ENCODE peak calls at places on chromosome 5, in four cellular contexts. One of them, this sample, is unnamed.

GRCh38 chr5:39518516-39518915 is 93.7 kb upstream of the DAB2 start:
- DNase-seq in transverse colon: no peak
- DNase-seq in SK-N-SH: no peak
- DNase-seq in ovary: no peak
- DNase-seq in this sample: no peak

GRCh38 chr5:180563994-180564393 is 27.3 kb downstream of the SCGB3A1 start:
- DNase-seq in transverse colon: no peak
- DNase-seq in SK-N-SH: no peak
- DNase-seq in ovary: no peak
- DNase-seq in this sample: no peak

GRCh38 chr5:55226934-55227737 is at the start of gene MCIDAS:
- DNase-seq in transverse colon: peak; percentile 72
- DNase-seq in SK-N-SH: peak; percentile 77
- DNase-seq in ovary: no peak
- DNase-seq in this sample: no peak

GRCh38 chr5:171826132-171826531 is 40.5 kb downstream of the SMIM23 start:
- DNase-seq in transverse colon: no peak
- DNase-seq in SK-N-SH: no peak
- DNase-seq in ovary: no peak
- DNase-seq in this sample: no peak

GRCh38 chr5:149419532-149420485 is 40.7 kb upstream of the IL17B start:
- DNase-seq in transverse colon: no peak
- DNase-seq in SK-N-SH: no peak
- DNase-seq in ovary: no peak
- DNase-seq in this sample: no peak

GRCh38 chr5:52743970-52744369 is 43.7 kb upstream of the ITGA1 start:
- DNase-seq in transverse colon: no peak
- DNase-seq in SK-N-SH: no peak
- DNase-seq in ovary: no peak
- DNase-seq in this sample: no peak

GRCh38 chr5:79849061-79849460 is 142.0 kb downstream of the MTX3 start:
- DNase-seq in transverse colon: no peak
- DNase-seq in SK-N-SH: no peak
- DNase-seq in ovary: no peak
- DNase-seq in this sample: no peak

GRCh38 chr5:14267166-14267838 is 124.2 kb downstream of the TRIO start:
- DNase-seq in transverse colon: no peak
- DNase-seq in SK-N-SH: no peak
- DNase-seq in ovary: no peak
- DNase-seq in this sample: no peak

GRCh38 chr5:132469380-132470372 is 20.9 kb downstream of the IRF1 start:
- DNase-seq in transverse colon: peak; percentile 8
- DNase-seq in SK-N-SH: no peak
- DNase-seq in ovary: no peak
- DNase-seq in this sample: peak; percentile 54

GRCh38 chr5:172097356-172097755 is 90.7 kb downstream of the STK10 start:
- DNase-seq in transverse colon: no peak
- DNase-seq in SK-N-SH: no peak
- DNase-seq in ovary: no peak
- DNase-seq in this sample: no peak

GRCh38 chr5:56876325-56876724 is 33.1 kb upstream of the SETD9 start:
- DNase-seq in transverse colon: no peak
- DNase-seq in SK-N-SH: no peak
- DNase-seq in ovary: no peak
- DNase-seq in this sample: no peak

GRCh38 chr5:65742565-65743231 is 20.7 kb downstream of the NLN start:
- DNase-seq in transverse colon: no peak
- DNase-seq in SK-N-SH: peak; percentile 51
- DNase-seq in ovary: no peak
- DNase-seq in this sample: no peak

GRCh38 chr5:89117131-89117644 is 234.2 kb upstream of the MEF2C start:
- DNase-seq in transverse colon: peak; percentile 57
- DNase-seq in SK-N-SH: no peak
- DNase-seq in ovary: no peak
- DNase-seq in this sample: no peak

GRCh38 chr5:81601912-81602311 is 149.0 kb downstream of the SSBP2 start:
- DNase-seq in transverse colon: no peak
- DNase-seq in SK-N-SH: no peak
- DNase-seq in ovary: no peak
- DNase-seq in this sample: no peak

GRCh38 chr5:91052977-91053732 is 330.0 kb downstream of the ARRDC3 start:
- DNase-seq in transverse colon: no peak
- DNase-seq in SK-N-SH: no peak
- DNase-seq in ovary: no peak
- DNase-seq in this sample: no peak

GRCh38 chr5:139650031-139650688 is 2.0 kb downstream of the CXXC5 start:
- DNase-seq in transverse colon: peak; percentile 55
- DNase-seq in SK-N-SH: no peak
- DNase-seq in ovary: peak; percentile 25
- DNase-seq in this sample: peak; percentile 75

GRCh38 chr5:136528481-136528880 is 163.1 kb upstream of the TRPC7 start:
- DNase-seq in transverse colon: no peak
- DNase-seq in SK-N-SH: no peak
- DNase-seq in ovary: no peak
- DNase-seq in this sample: no peak

GRCh38 chr5:9524941-9525340 is 20.9 kb downstream of the SEMA5A start:
- DNase-seq in transverse colon: no peak
- DNase-seq in SK-N-SH: no peak
- DNase-seq in ovary: no peak
- DNase-seq in this sample: no peak

GRCh38 chr5:4584982-4585381 is 555.1 kb upstream of the ADAMTS16 start:
- DNase-seq in transverse colon: no peak
- DNase-seq in SK-N-SH: no peak
- DNase-seq in ovary: no peak
- DNase-seq in this sample: no peak

GRCh38 chr5:3601060-3601710 is 5.6 kb downstream of the IRX1 start:
- DNase-seq in transverse colon: no peak
- DNase-seq in SK-N-SH: no peak
- DNase-seq in ovary: no peak
- DNase-seq in this sample: no peak

GRCh38 chr5:17396247-17396646 is 101.8 kb upstream of the TAF11L2 start:
- DNase-seq in transverse colon: no peak
- DNase-seq in SK-N-SH: no peak
- DNase-seq in ovary: no peak
- DNase-seq in this sample: no peak

GRCh38 chr5:112492291-112492690 is 73.2 kb upstream of the EPB41L4A start:
- DNase-seq in transverse colon: peak; percentile 45
- DNase-seq in SK-N-SH: peak; percentile 52
- DNase-seq in ovary: no peak
- DNase-seq in this sample: no peak

GRCh38 chr5:149345892-149346222 is 558 bp downstream of the GRPEL2 start:
- DNase-seq in transverse colon: no peak
- DNase-seq in SK-N-SH: no peak
- DNase-seq in ovary: no peak
- DNase-seq in this sample: no peak

GRCh38 chr5:95963650-95964410 is 2.2 kb upstream of the ELL2 start:
- DNase-seq in transverse colon: no peak
- DNase-seq in SK-N-SH: no peak
- DNase-seq in ovary: no peak
- DNase-seq in this sample: no peak

GRCh38 chr5:118889165-118889564 is 99.2 kb downstream of the DTWD2 start:
- DNase-seq in transverse colon: no peak
- DNase-seq in SK-N-SH: no peak
- DNase-seq in ovary: no peak
- DNase-seq in this sample: no peak

GRCh38 chr5:34030058-34030457 is 13.0 kb downstream of the C1QTNF3 start:
- DNase-seq in transverse colon: no peak
- DNase-seq in SK-N-SH: no peak
- DNase-seq in ovary: no peak
- DNase-seq in this sample: no peak

GRCh38 chr5:10036136-10036535 is 213.6 kb downstream of the ATPSCKMT start:
- DNase-seq in transverse colon: no peak
- DNase-seq in SK-N-SH: no peak
- DNase-seq in ovary: no peak
- DNase-seq in this sample: no peak

GRCh38 chr5:143636951-143637528 is 174.9 kb upstream of the HMHB1 start:
- DNase-seq in transverse colon: no peak
- DNase-seq in SK-N-SH: no peak
- DNase-seq in ovary: no peak
- DNase-seq in this sample: no peak

GRCh38 chr5:121913397-121913796 is 48.4 kb upstream of the SRFBP1 start:
- DNase-seq in transverse colon: no peak
- DNase-seq in SK-N-SH: no peak
- DNase-seq in ovary: no peak
- DNase-seq in this sample: no peak

GRCh38 chr5:118557103-118557805 is 431.1 kb downstream of the DTWD2 start:
- DNase-seq in transverse colon: no peak
- DNase-seq in SK-N-SH: no peak
- DNase-seq in ovary: no peak
- DNase-seq in this sample: no peak

GRCh38 chr5:14369780-14370179 is 211.8 kb upstream of the OTULINL start:
- DNase-seq in transverse colon: no peak
- DNase-seq in SK-N-SH: no peak
- DNase-seq in ovary: no peak
- DNase-seq in this sample: no peak

GRCh38 chr5:72937517-72938061 is 18.3 kb upstream of the FCHO2 start:
- DNase-seq in transverse colon: no peak
- DNase-seq in SK-N-SH: no peak
- DNase-seq in ovary: no peak
- DNase-seq in this sample: no peak

GRCh38 chr5:155260798-155261197 is 247.2 kb downstream of the KIF4B start:
- DNase-seq in transverse colon: no peak
- DNase-seq in SK-N-SH: peak; percentile 43
- DNase-seq in ovary: no peak
- DNase-seq in this sample: no peak

GRCh38 chr5:173534031-173534430 is 82.4 kb downstream of the BOD1 start:
- DNase-seq in transverse colon: no peak
- DNase-seq in SK-N-SH: no peak
- DNase-seq in ovary: no peak
- DNase-seq in this sample: no peak

GRCh38 chr5:126837907-126838539 is 61.1 kb downstream of the LMNB1 start:
- DNase-seq in transverse colon: no peak
- DNase-seq in SK-N-SH: no peak
- DNase-seq in ovary: no peak
- DNase-seq in this sample: no peak

GRCh38 chr5:111668713-111669112 is 88.3 kb downstream of the NREP start:
- DNase-seq in transverse colon: no peak
- DNase-seq in SK-N-SH: peak; percentile 27
- DNase-seq in ovary: no peak
- DNase-seq in this sample: no peak

GRCh38 chr5:171667341-171668096 is 118.1 kb upstream of the SMIM23 start:
- DNase-seq in transverse colon: no peak
- DNase-seq in SK-N-SH: peak; percentile 44
- DNase-seq in ovary: no peak
- DNase-seq in this sample: peak; percentile 79

DNA sequence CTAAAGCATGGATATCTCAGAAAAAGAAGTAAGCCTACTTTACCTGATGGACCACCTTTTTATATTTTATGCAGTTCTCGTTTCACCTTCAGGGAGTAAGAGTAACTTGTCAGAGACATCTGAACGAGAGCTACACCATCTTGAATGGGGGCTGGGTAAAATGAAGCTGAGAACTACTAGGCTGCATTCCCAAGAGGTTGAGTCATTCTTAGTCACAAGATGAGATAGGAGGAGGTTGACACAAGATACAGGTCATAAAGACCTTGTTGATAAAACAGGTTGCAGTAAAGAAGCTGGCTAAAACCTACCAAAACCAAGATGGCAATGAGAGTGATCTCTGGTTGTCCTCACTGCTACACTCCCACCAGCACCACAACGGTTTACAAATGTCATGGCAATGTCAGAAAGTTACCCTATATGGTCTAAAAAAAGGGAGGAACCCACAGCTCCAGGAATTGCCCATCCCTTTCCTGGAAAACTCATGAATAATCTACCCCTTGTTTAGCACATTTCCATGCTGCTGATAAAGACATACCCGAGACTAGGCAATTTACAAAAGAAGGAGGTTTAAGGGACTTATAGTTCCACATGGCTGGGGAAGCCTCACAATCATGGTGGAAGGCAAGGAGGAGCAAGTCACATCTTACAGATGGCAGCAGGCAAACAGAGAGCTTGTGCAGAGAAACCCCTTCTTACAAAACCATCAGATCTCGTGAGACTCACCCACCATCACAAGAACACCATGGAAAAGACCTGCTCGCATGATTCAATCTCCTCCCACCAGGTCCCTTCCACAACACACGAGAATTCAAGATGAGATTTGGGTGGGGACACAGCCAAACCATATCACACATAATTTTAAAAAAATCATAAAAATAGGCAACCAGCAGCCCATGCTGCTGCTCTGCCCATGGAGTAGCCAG is 62.5 kb downstream of the GIN1 start:
- DNase-seq in transverse colon: no peak
- DNase-seq in SK-N-SH: no peak
- DNase-seq in ovary: no peak
- DNase-seq in this sample: no peak
- TF ChIP-seq EP300 in transverse colon: no peak
- TF ChIP-seq EP300 in SK-N-SH: no peak
- TF ChIP-seq EP300 in ovary: no peak
- TF ChIP-seq EP300 in this sample: no peak

GRCh38 chr5:150590979-150591411 is 49.5 kb upstream of the SYNPO start:
- DNase-seq in transverse colon: no peak
- DNase-seq in SK-N-SH: peak; percentile 69
- DNase-seq in ovary: peak; percentile 80
- DNase-seq in this sample: peak; percentile 73
- H3K27ac ChIP-seq in transverse colon: peak overlapping the region; percentile 73
- H3K27ac ChIP-seq in SK-N-SH: peak overlapping the region; percentile 93
- H3K27ac ChIP-seq in ovary: peak overlapping the region; percentile 62
- H3K27ac ChIP-seq in this sample: peak overlapping the region; percentile 23

GRCh38 chr5:75236322-75237316 is at the start of gene ANKRD31:
- DNase-seq in transverse colon: peak; percentile 91
- DNase-seq in SK-N-SH: peak; percentile 96
- DNase-seq in ovary: peak; percentile 91
- DNase-seq in this sample: peak; percentile 90
- TF ChIP-seq EP300 in transverse colon: no peak
- TF ChIP-seq EP300 in SK-N-SH: no peak
- TF ChIP-seq EP300 in ovary: no peak
- TF ChIP-seq EP300 in this sample: no peak

GRCh38 chr5:74538206-74538661 is 102.3 kb downstream of the ENC1 start:
- DNase-seq in transverse colon: peak; percentile 24
- DNase-seq in SK-N-SH: no peak
- DNase-seq in ovary: no peak
- DNase-seq in this sample: peak; percentile 66

GRCh38 chr5:74541381-74541781 is 99.1 kb downstream of the ENC1 start:
- DNase-seq in transverse colon: no peak
- DNase-seq in SK-N-SH: no peak
- DNase-seq in ovary: no peak
- DNase-seq in this sample: no peak

GRCh38 chr5:74542477-74542876 is 98.1 kb downstream of the ENC1 start:
- DNase-seq in transverse colon: no peak
- DNase-seq in SK-N-SH: no peak
- DNase-seq in ovary: no peak
- DNase-seq in this sample: no peak

GRCh38 chr5:74539986-74540385 is 100.5 kb downstream of the ENC1 start:
- DNase-seq in transverse colon: no peak
- DNase-seq in SK-N-SH: no peak
- DNase-seq in ovary: no peak
- DNase-seq in this sample: no peak

DNA sequence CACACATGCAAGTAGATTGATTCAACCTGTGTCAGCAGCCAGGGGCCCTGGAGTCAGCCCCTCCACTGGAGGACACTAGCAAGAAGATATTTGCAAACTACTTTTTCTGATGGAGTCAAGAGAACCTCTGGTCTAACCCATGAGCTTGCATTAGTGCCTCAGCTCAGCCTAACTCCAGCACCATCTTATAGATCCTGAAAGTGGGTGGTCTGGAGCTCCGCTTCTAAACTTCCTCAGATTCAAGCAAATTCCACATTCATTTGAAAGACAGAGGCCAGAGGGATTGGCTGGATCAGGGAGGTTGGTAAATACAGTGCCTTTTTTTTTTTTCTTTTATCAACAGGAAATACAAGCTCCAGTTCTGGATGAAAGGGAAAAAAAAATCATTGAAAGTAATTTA is 99.9 kb downstream of the ENC1 start:
- DNase-seq in transverse colon: no peak
- DNase-seq in SK-N-SH: no peak
- DNase-seq in ovary: no peak
- DNase-seq in this sample: no peak
- H3K27ac ChIP-seq in transverse colon: no peak overlapping the region
- H3K27ac ChIP-seq in SK-N-SH: no peak overlapping the region
- H3K27ac ChIP-seq in ovary: no peak overlapping the region
- H3K27ac ChIP-seq in this sample: no peak overlapping the region

This sample was measured in sigmoid colon.